ENCODE peak calls at places on chromosomes 5 and 9, in five cellular contexts. One of them, this sample, is unnamed.

GRCh38 chr5:83488271-83488670 is 16.7 kb downstream of the VCAN start:
- DNase-seq in tibial artery: no peak
- DNase-seq in cardiac muscle cell: peak
- DNase-seq in HFF-Myc: peak
- DNase-seq in fibroblast of pulmonary artery: no peak
- DNase-seq in this sample: no peak

GRCh38 chr9:32344551-32345182 is 39.8 kb upstream of the ACO1 start:
- DNase-seq in tibial artery: no peak
- DNase-seq in cardiac muscle cell: peak
- DNase-seq in HFF-Myc: no peak
- DNase-seq in fibroblast of pulmonary artery: peak
- DNase-seq in this sample: peak

GRCh38 chr5:171391996-171392577 is 4.4 kb downstream of the NPM1 start:
- DNase-seq in tibial artery: no peak
- DNase-seq in cardiac muscle cell: no peak
- DNase-seq in HFF-Myc: no peak
- DNase-seq in fibroblast of pulmonary artery: no peak
- DNase-seq in this sample: no peak

GRCh38 chr5:72166070-72166979 is 59.0 kb downstream of the MAP1B start:
- DNase-seq in tibial artery: no peak
- DNase-seq in cardiac muscle cell: peak
- DNase-seq in HFF-Myc: no peak
- DNase-seq in fibroblast of pulmonary artery: peak
- DNase-seq in this sample: peak

GRCh38 chr9:135769489-135770202 is 67.7 kb downstream of the KCNT1 start:
- DNase-seq in tibial artery: no peak
- DNase-seq in cardiac muscle cell: no peak
- DNase-seq in HFF-Myc: no peak
- DNase-seq in fibroblast of pulmonary artery: no peak
- DNase-seq in this sample: no peak

GRCh38 chr5:168897387-168898122 is 318.4 kb upstream of the PANK3 start:
- DNase-seq in tibial artery: no peak
- DNase-seq in cardiac muscle cell: no peak
- DNase-seq in HFF-Myc: no peak
- DNase-seq in fibroblast of pulmonary artery: no peak
- DNase-seq in this sample: no peak

GRCh38 chr9:127569819-127570401 is 42.2 kb upstream of the STXBP1 start:
- DNase-seq in tibial artery: no peak
- DNase-seq in cardiac muscle cell: no peak
- DNase-seq in HFF-Myc: no peak
- DNase-seq in fibroblast of pulmonary artery: peak
- DNase-seq in this sample: no peak

GRCh38 chr5:10518352-10518751 is 45.5 kb upstream of the ANKRD33B start:
- DNase-seq in tibial artery: no peak
- DNase-seq in cardiac muscle cell: peak
- DNase-seq in HFF-Myc: no peak
- DNase-seq in fibroblast of pulmonary artery: peak
- DNase-seq in this sample: no peak

GRCh38 chr5:102958481-102959011 is 161.4 kb downstream of the GIN1 start:
- DNase-seq in tibial artery: no peak
- DNase-seq in cardiac muscle cell: peak
- DNase-seq in HFF-Myc: peak
- DNase-seq in fibroblast of pulmonary artery: peak
- DNase-seq in this sample: no peak

GRCh38 chr5:76542887-76543690 is 80.1 kb downstream of the F2RL2 start:
- DNase-seq in tibial artery: no peak
- DNase-seq in cardiac muscle cell: peak
- DNase-seq in HFF-Myc: no peak
- DNase-seq in fibroblast of pulmonary artery: no peak
- DNase-seq in this sample: no peak

GRCh38 chr9:122286764-122287163 is 22.1 kb downstream of the MRRF start:
- DNase-seq in tibial artery: no peak
- DNase-seq in cardiac muscle cell: no peak
- DNase-seq in HFF-Myc: no peak
- DNase-seq in fibroblast of pulmonary artery: no peak
- DNase-seq in this sample: no peak

GRCh38 chr9:98980291-98980690 is 36.6 kb downstream of the COL15A1 start:
- DNase-seq in tibial artery: no peak
- DNase-seq in cardiac muscle cell: no peak
- DNase-seq in HFF-Myc: no peak
- DNase-seq in fibroblast of pulmonary artery: no peak
- DNase-seq in this sample: no peak

GRCh38 chr9:92721548-92721947 is 43.1 kb downstream of the BICD2 start:
- DNase-seq in tibial artery: no peak
- DNase-seq in cardiac muscle cell: no peak
- DNase-seq in HFF-Myc: no peak
- DNase-seq in fibroblast of pulmonary artery: no peak
- DNase-seq in this sample: no peak

GRCh38 chr5:74432240-74432639 is 208.3 kb downstream of the ENC1 start:
- DNase-seq in tibial artery: no peak
- DNase-seq in cardiac muscle cell: peak
- DNase-seq in HFF-Myc: no peak
- DNase-seq in fibroblast of pulmonary artery: no peak
- DNase-seq in this sample: no peak

GRCh38 chr5:74430910-74431309 is 209.6 kb downstream of the ENC1 start:
- DNase-seq in tibial artery: no peak
- DNase-seq in cardiac muscle cell: no peak
- DNase-seq in HFF-Myc: no peak
- DNase-seq in fibroblast of pulmonary artery: no peak
- DNase-seq in this sample: no peak

GRCh38 chr5:74434124-74434899 is 206.2 kb downstream of the ENC1 start:
- DNase-seq in tibial artery: no peak
- DNase-seq in cardiac muscle cell: peak
- DNase-seq in HFF-Myc: no peak
- DNase-seq in fibroblast of pulmonary artery: peak
- DNase-seq in this sample: peak

GRCh38 chr5:74429495-74429894 is 211.0 kb downstream of the ENC1 start:
- DNase-seq in tibial artery: no peak
- DNase-seq in cardiac muscle cell: no peak
- DNase-seq in HFF-Myc: no peak
- DNase-seq in fibroblast of pulmonary artery: no peak
- DNase-seq in this sample: no peak

GRCh38 chr5:74433255-74434123 is 207.0 kb downstream of the ENC1 start:
- DNase-seq in tibial artery: no peak
- DNase-seq in cardiac muscle cell: peak
- DNase-seq in HFF-Myc: no peak
- DNase-seq in fibroblast of pulmonary artery: peak
- DNase-seq in this sample: peak
- TF ChIP-seq CTCF in tibial artery: no peak
- TF ChIP-seq CTCF in cardiac muscle cell: no peak
- TF ChIP-seq CTCF in HFF-Myc: no peak
- TF ChIP-seq CTCF in fibroblast of pulmonary artery: no peak
- TF ChIP-seq CTCF in this sample: no peak

DNA sequence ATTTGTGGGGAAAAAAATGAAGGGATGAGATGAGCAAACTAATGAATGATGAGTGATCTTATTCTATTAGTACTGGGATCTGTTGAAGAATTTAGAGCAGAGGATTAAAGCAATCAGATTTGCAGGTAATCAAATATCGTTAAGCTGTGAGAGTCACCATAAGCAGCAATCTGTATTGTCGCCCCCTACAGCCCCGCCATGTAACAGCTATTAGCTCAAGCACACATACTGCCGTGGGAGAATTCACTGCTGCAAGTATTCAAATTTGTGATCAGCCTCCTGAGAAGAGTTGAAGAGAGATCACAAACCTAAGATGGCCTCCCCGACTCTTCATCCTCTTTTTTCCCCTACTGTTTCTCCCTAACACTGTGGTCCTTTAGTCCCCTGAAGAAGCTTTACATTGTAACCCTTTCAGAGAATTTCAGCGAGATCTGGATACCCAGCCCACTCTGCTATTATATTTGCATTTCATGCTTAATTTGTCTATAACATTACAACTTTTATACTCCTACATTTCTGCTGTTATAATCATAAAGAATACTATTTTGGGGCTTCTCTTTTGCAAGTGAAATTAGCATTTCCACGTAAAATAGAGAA is 28.5 kb upstream of the PHF24 start:
- DNase-seq in tibial artery: no peak
- DNase-seq in cardiac muscle cell: peak
- DNase-seq in HFF-Myc: peak
- DNase-seq in fibroblast of pulmonary artery: peak
- DNase-seq in this sample: peak
- TF ChIP-seq CTCF in tibial artery: peak
- TF ChIP-seq CTCF in cardiac muscle cell: peak
- TF ChIP-seq CTCF in HFF-Myc: peak
- TF ChIP-seq CTCF in fibroblast of pulmonary artery: peak
- TF ChIP-seq CTCF in this sample: peak

GRCh38 chr5:108898257-108898656 is 150.6 kb downstream of the FER start:
- DNase-seq in tibial artery: no peak
- DNase-seq in cardiac muscle cell: no peak
- DNase-seq in HFF-Myc: no peak
- DNase-seq in fibroblast of pulmonary artery: no peak
- DNase-seq in this sample: no peak
- TF ChIP-seq CTCF in tibial artery: no peak
- TF ChIP-seq CTCF in cardiac muscle cell: no peak
- TF ChIP-seq CTCF in HFF-Myc: no peak
- TF ChIP-seq CTCF in fibroblast of pulmonary artery: no peak
- TF ChIP-seq CTCF in this sample: no peak

GRCh38 chr5:141135030-141135717 is at the start of gene PCDHB5:
- DNase-seq in tibial artery: no peak
- DNase-seq in cardiac muscle cell: peak
- DNase-seq in HFF-Myc: no peak
- DNase-seq in fibroblast of pulmonary artery: peak
- DNase-seq in this sample: peak
- TF ChIP-seq CTCF in tibial artery: no peak
- TF ChIP-seq CTCF in cardiac muscle cell: peak
- TF ChIP-seq CTCF in HFF-Myc: peak
- TF ChIP-seq CTCF in fibroblast of pulmonary artery: peak
- TF ChIP-seq CTCF in this sample: peak

GRCh38 chr5:86500947-86501346 is 116.8 kb upstream of the COX7C start:
- DNase-seq in tibial artery: no peak
- DNase-seq in cardiac muscle cell: no peak
- DNase-seq in HFF-Myc: no peak
- DNase-seq in fibroblast of pulmonary artery: no peak
- DNase-seq in this sample: peak
- TF ChIP-seq CTCF in tibial artery: peak
- TF ChIP-seq CTCF in cardiac muscle cell: no peak
- TF ChIP-seq CTCF in HFF-Myc: no peak
- TF ChIP-seq CTCF in fibroblast of pulmonary artery: no peak
- TF ChIP-seq CTCF in this sample: no peak

GRCh38 chr5:179295778-179296149 is 49.5 kb downstream of the ADAMTS2 start:
- DNase-seq in tibial artery: peak
- DNase-seq in cardiac muscle cell: no peak
- DNase-seq in HFF-Myc: no peak
- DNase-seq in fibroblast of pulmonary artery: no peak
- DNase-seq in this sample: no peak

GRCh38 chr5:179294131-179294780 is 51.0 kb downstream of the ADAMTS2 start:
- DNase-seq in tibial artery: peak
- DNase-seq in cardiac muscle cell: no peak
- DNase-seq in HFF-Myc: no peak
- DNase-seq in fibroblast of pulmonary artery: no peak
- DNase-seq in this sample: no peak

GRCh38 chr5:179293276-179293675 is 52.0 kb downstream of the ADAMTS2 start:
- DNase-seq in tibial artery: peak
- DNase-seq in cardiac muscle cell: peak
- DNase-seq in HFF-Myc: no peak
- DNase-seq in fibroblast of pulmonary artery: no peak
- DNase-seq in this sample: no peak

GRCh38 chr5:179296150-179296821 is 49.0 kb downstream of the ADAMTS2 start:
- DNase-seq in tibial artery: peak
- DNase-seq in cardiac muscle cell: no peak
- DNase-seq in HFF-Myc: no peak
- DNase-seq in fibroblast of pulmonary artery: no peak
- DNase-seq in this sample: no peak

DNA sequence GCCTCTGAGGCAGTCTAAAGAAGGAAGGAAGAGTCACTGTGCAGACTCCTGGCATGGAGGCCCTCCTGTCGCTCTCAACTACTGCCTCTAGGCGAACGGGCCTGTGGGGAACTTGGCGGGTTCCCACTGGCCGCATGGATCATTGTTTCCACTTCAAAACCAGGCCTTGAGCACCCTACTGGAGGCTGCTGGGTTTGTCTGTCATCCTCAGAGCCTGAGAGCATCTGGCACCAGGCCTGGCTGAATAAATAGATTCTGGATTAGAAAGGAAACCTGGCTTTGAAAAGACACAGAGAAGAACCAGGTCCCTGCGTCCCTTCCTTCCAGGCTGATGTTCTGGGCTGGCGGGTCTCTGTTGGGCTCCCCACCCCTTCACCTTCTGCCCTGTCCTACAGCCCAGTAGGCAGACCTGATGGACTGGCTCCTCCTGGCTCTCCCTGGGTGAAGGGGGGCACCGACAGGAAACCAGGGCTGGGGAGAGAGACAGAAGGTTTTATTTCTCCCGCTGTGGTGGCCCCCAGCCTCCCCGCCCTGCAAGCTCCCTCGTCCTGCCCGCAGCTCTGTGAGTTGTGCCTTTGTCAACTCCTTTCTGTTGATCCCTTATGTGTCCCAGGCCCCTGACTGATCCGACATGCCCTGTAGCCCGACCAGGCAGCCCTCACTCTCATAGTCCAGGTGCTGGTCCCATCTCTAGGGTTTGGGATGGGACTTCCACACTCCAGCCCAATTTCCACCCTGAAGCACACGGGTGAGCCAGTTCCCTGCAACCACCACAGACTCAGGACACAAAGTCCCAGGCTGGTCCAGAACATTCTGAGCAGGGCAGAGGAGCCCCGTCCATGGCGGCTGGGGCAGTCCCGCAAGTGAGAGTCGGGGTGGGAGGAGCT is 50.1 kb downstream of the ADAMTS2 start:
- DNase-seq in tibial artery: peak
- DNase-seq in cardiac muscle cell: peak
- DNase-seq in HFF-Myc: no peak
- DNase-seq in fibroblast of pulmonary artery: peak
- DNase-seq in this sample: no peak
- TF ChIP-seq CTCF in tibial artery: peak
- TF ChIP-seq CTCF in cardiac muscle cell: peak
- TF ChIP-seq CTCF in HFF-Myc: no peak
- TF ChIP-seq CTCF in fibroblast of pulmonary artery: no peak
- TF ChIP-seq CTCF in this sample: no peak

DNA sequence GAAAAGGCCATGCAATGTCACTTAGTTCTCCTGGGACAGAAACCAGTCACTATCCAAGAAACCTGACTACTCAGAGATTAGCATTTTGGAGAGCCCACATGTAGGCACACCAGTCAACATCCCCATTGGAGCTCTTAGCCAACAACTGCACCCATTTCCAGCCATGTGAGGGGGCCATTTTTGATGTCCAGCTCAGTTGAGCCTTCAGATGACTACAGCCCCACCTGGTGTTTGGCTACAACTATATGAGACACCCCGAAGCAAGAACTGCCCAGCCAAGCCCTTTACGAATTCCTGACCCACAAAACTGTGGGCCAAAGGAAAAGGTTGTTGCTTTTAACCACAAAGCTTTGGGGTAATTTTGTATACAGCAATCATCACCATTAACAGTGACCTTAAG is 300.1 kb downstream of the ASTN2 start:
- DNase-seq in tibial artery: no peak
- DNase-seq in cardiac muscle cell: no peak
- DNase-seq in HFF-Myc: no peak
- DNase-seq in fibroblast of pulmonary artery: no peak
- DNase-seq in this sample: no peak
- TF ChIP-seq CTCF in tibial artery: no peak
- TF ChIP-seq CTCF in cardiac muscle cell: no peak
- TF ChIP-seq CTCF in HFF-Myc: no peak
- TF ChIP-seq CTCF in fibroblast of pulmonary artery: no peak
- TF ChIP-seq CTCF in this sample: no peak